ENCODE peak calls at places on chromosomes 12 and 14, in ten cellular contexts. A is fibroblast of pulmonary artery, X is coronary artery, Z is fibroblast of lung, D is choroid plexus epithelial cell, O is psoas muscle, M is stomach, V is neural progenitor cell, F is lower leg skin, I is HepG2. L is an unnamed sample.

GRCh38 chr12:75207338-75208083 is 2.1 kb downstream of the KCNC2 start:
- DNase-seq in A (no peak), X (no peak), Z (no peak), D (no peak), O (no peak), M (no peak), V (peak), F (no peak), I (no peak), L (no peak)

GRCh38 chr14:50410921-50411320 is 14.2 kb upstream of the CDKL1 start:
- DNase-seq in A (peak), X (no peak), Z (peak), D (peak), O (no peak), M (no peak), V (no peak), F (no peak), I (no peak), L (no peak)

GRCh38 chr12:106974525-106974924 is 12.4 kb downstream of the MTERF2 start:
- DNase-seq in A (no peak), X (no peak), Z (no peak), D (no peak), O (no peak), M (no peak), V (no peak), F (no peak), I (peak), L (no peak)

GRCh38 chr14:67411820-67412421 is at the start of gene PLEK2:
- DNase-seq in A (peak), X (no peak), Z (peak), D (peak), O (peak), M (peak), V (no peak), F (peak), I (no peak), L (no peak)

GRCh38 chr12:121579981-121580868 is 598 bp downstream of the KDM2B start:
- DNase-seq in A (peak), X (peak), Z (peak), D (peak), O (peak), M (peak), V (peak), F (peak), I (peak), L (no peak)

GRCh38 chr14:50173891-50174290 is 57.5 kb downstream of the SOS2 start:
- DNase-seq in A (no peak), X (no peak), Z (no peak), D (no peak), O (no peak), M (no peak), V (no peak), F (no peak), I (no peak), L (no peak)

GRCh38 chr14:95460647-95461478 is 55.6 kb downstream of the SYNE3 start:
- DNase-seq in A (peak), X (no peak), Z (peak), D (peak), O (no peak), M (no peak), V (peak), F (peak), I (no peak), L (no peak)

GRCh38 chr14:38336298-38336697 is 80.4 kb upstream of the CLEC14A start:
- DNase-seq in A (peak), X (no peak), Z (no peak), D (no peak), O (no peak), M (no peak), V (no peak), F (no peak), I (no peak), L (no peak)

GRCh38 chr12:44628180-44628579 is 247.9 kb downstream of the NELL2 start:
- DNase-seq in A (no peak), X (no peak), Z (no peak), D (no peak), O (no peak), M (no peak), V (no peak), F (no peak), I (no peak), L (no peak)

GRCh38 chr12:47758834-47759690 is at the start of gene RAPGEF3:
- DNase-seq in A (peak), X (peak), Z (peak), D (peak), O (peak), M (peak), V (peak), F (peak), I (peak), L (no peak)

GRCh38 chr14:58637040-58637390 is 747 bp upstream of the DACT1 start:
- DNase-seq in A (peak), X (peak), Z (peak), D (peak), O (no peak), M (peak), V (peak), F (peak), I (no peak), L (peak)

GRCh38 chr12:3352230-3352629 is 138.8 kb upstream of the PRMT8 start:
- DNase-seq in A (no peak), X (no peak), Z (no peak), D (no peak), O (no peak), M (no peak), V (no peak), F (no peak), I (no peak), L (no peak)

GRCh38 chr12:47612953-47613352 is 92.9 kb downstream of the RPAP3 start:
- DNase-seq in A (no peak), X (no peak), Z (no peak), D (no peak), O (no peak), M (no peak), V (no peak), F (no peak), I (no peak), L (no peak)

GRCh38 chr12:101414533-101415119 is 7.1 kb upstream of the ARL1 start:
- DNase-seq in A (peak), X (no peak), Z (peak), D (peak), O (no peak), M (no peak), V (peak), F (no peak), I (peak), L (peak)

GRCh38 chr14:31360919-31361662 is 59.3 kb downstream of the HEATR5A start:
- DNase-seq in A (peak), X (no peak), Z (peak), D (no peak), O (no peak), M (no peak), V (no peak), F (no peak), I (no peak), L (no peak)

GRCh38 chr12:68267892-68268396 is 14.5 kb upstream of the IL22 start:
- DNase-seq in A (peak), X (no peak), Z (peak), D (peak), O (no peak), M (no peak), V (no peak), F (no peak), I (no peak), L (peak)

GRCh38 chr12:120882055-120882555 is 22.1 kb downstream of the SPPL3 start:
- DNase-seq in A (no peak), X (no peak), Z (no peak), D (no peak), O (no peak), M (no peak), V (no peak), F (no peak), I (no peak), L (no peak)

GRCh38 chr12:106861984-106862894 is 87.8 kb downstream of the RIC8B start:
- DNase-seq in A (peak), X (no peak), Z (peak), D (peak), O (no peak), M (no peak), V (no peak), F (no peak), I (peak), L (peak)

GRCh38 chr12:38350342-38351181 is 34.0 kb downstream of the ALG10B start:
- DNase-seq in A (no peak), X (no peak), Z (no peak), D (no peak), O (no peak), M (no peak), V (no peak), F (no peak), I (no peak), L (no peak)

GRCh38 chr14:71629765-71630502 is 302.3 kb upstream of the RGS6 start:
- DNase-seq in A (peak), X (no peak), Z (no peak), D (peak), O (no peak), M (no peak), V (no peak), F (no peak), I (no peak), L (no peak)

GRCh38 chr14:92408186-92408585 is 85.2 kb downstream of the SLC24A4 start:
- DNase-seq in A (peak), X (no peak), Z (peak), D (peak), O (no peak), M (no peak), V (no peak), F (no peak), I (no peak), L (no peak)

GRCh38 chr14:20455355-20456300 is 602 bp downstream of the APEX1 start:
- DNase-seq in A (peak), X (no peak), Z (peak), D (peak), O (no peak), M (peak), V (peak), F (no peak), I (no peak), L (peak)

GRCh38 chr12:119182701-119183493 is 4.2 kb downstream of the HSPB8 start:
- DNase-seq in A (peak), X (no peak), Z (peak), D (peak), O (no peak), M (no peak), V (no peak), F (no peak), I (no peak), L (no peak)

GRCh38 chr12:104090685-104091084 is 26.4 kb downstream of the HCFC2 start:
- DNase-seq in A (no peak), X (no peak), Z (no peak), D (no peak), O (no peak), M (no peak), V (peak), F (no peak), I (no peak), L (no peak)

GRCh38 chr14:77562681-77563080 is 53.8 kb downstream of the SPTLC2 start:
- DNase-seq in A (peak), X (no peak), Z (peak), D (peak), O (no peak), M (no peak), V (no peak), F (no peak), I (no peak), L (peak)

GRCh38 chr12:7832059-7832696 is 40.5 kb downstream of the SLC2A14 start:
- DNase-seq in A (peak), X (no peak), Z (peak), D (peak), O (no peak), M (no peak), V (peak), F (no peak), I (peak), L (peak)

GRCh38 chr14:63432228-63432627 is 110.9 kb downstream of the PPP2R5E start:
- DNase-seq in A (no peak), X (no peak), Z (no peak), D (no peak), O (no peak), M (no peak), V (no peak), F (no peak), I (no peak), L (no peak)

GRCh38 chr12:32895688-32896437 is 714 bp downstream of the PKP2 start:
- DNase-seq in A (no peak), X (no peak), Z (no peak), D (no peak), O (no peak), M (peak), V (peak), F (no peak), I (peak), L (no peak)

GRCh38 chr12:112838731-112839130 is 47.2 kb downstream of the RPH3A start:
- DNase-seq in A (no peak), X (no peak), Z (no peak), D (no peak), O (no peak), M (no peak), V (no peak), F (peak), I (no peak), L (no peak)

GRCh38 chr12:41743835-41744234 is 400.8 kb downstream of the GXYLT1 start:
- DNase-seq in A (no peak), X (no peak), Z (no peak), D (no peak), O (no peak), M (no peak), V (no peak), F (no peak), I (peak), L (no peak)

GRCh38 chr12:93786669-93787397 is 109.7 kb downstream of the CRADD start:
- DNase-seq in A (no peak), X (no peak), Z (no peak), D (peak), O (no peak), M (no peak), V (no peak), F (no peak), I (no peak), L (no peak)

GRCh38 chr12:93785262-93786010 is 108.3 kb downstream of the CRADD start:
- DNase-seq in A (peak), X (peak), Z (peak), D (peak), O (peak), M (no peak), V (peak), F (no peak), I (peak), L (peak)

GRCh38 chr12:93782854-93783253 is 105.7 kb downstream of the CRADD start:
- DNase-seq in A (no peak), X (no peak), Z (peak), D (no peak), O (no peak), M (no peak), V (no peak), F (no peak), I (no peak), L (no peak)

GRCh38 chr12:93783827-93784226 is 106.7 kb downstream of the CRADD start:
- DNase-seq in A (no peak), X (no peak), Z (no peak), D (no peak), O (peak), M (no peak), V (no peak), F (no peak), I (no peak), L (no peak)

GRCh38 chr12:93784339-93785086 is 107.3 kb downstream of the CRADD start:
- DNase-seq in A (peak), X (no peak), Z (peak), D (peak), O (peak), M (no peak), V (peak), F (no peak), I (peak), L (peak)
- H3K4me3 ChIP-seq in A (no peak), X (peak), Z (no peak), D (no peak), O (peak), M (no peak), V (no peak), F (no peak), I (no peak), L (no peak)

GRCh38 chr12:123931686-123932321 is 40.8 kb downstream of the CCDC92 start:
- DNase-seq in A (no peak), X (no peak), Z (no peak), D (no peak), O (no peak), M (no peak), V (no peak), F (no peak), I (no peak), L (no peak)
- H3K4me3 ChIP-seq in A (no peak), X (no peak), Z (no peak), D (no peak), O (no peak), M (no peak), V (no peak), F (no peak), I (no peak), L (no peak)

GRCh38 chr12:466762-467161 is 7.0 kb downstream of the B4GALNT3 start:
- DNase-seq in A (no peak), X (no peak), Z (no peak), D (no peak), O (no peak), M (no peak), V (no peak), F (no peak), I (no peak), L (no peak)
- H3K4me3 ChIP-seq in A (no peak), X (no peak), Z (no peak), D (no peak), O (no peak), M (no peak), V (no peak), F (no peak), I (no peak), L (no peak)

GRCh38 chr12:93795352-93795751 is 118.2 kb downstream of the CRADD start:
- DNase-seq in A (no peak), X (no peak), Z (no peak), D (no peak), O (no peak), M (no peak), V (no peak), F (no peak), I (no peak), L (no peak)
- H3K4me3 ChIP-seq in A (no peak), X (no peak), Z (no peak), D (no peak), O (no peak), M (no peak), V (no peak), F (no peak), I (no peak), L (no peak)

DNA sequence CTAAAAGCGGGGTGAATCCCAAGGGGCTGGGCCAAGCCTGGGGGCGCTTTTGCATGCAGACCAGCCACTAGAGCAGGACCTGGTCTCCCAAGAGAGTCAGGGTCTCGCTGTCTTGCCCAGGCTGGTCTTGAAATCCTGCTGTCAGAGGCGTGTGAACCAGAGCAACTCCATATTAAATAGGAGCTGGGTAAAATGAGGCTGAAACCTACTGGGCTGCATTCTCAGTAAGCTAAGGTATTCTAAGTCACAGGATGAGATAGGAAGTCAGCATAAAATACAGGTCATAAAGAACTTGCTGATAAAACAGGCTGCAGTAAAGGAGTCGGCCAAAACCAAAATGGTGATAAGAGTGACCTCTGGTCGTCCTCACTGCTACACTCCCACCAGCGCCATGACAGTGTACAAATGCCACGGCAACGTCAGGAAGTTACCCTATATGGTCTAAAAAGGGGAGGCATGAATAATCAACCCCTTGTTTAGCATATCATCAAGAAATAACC is 13.5 kb upstream of the DPF3 start:
- DNase-seq in A (no peak), X (peak), Z (no peak), D (peak), O (no peak), M (peak), V (no peak), F (no peak), I (no peak), L (no peak)
- H3K4me3 ChIP-seq in A (no peak), X (no peak), Z (no peak), D (no peak), O (no peak), M (no peak), V (no peak), F (no peak), I (no peak), L (no peak)

GRCh38 chr12:124684496-124684895 is 117.1 kb upstream of the NCOR2 start:
- DNase-seq in A (no peak), X (no peak), Z (no peak), D (no peak), O (no peak), M (no peak), V (no peak), F (no peak), I (no peak), L (no peak)
- H3K4me3 ChIP-seq in A (peak), X (peak), Z (no peak), D (no peak), O (no peak), M (no peak), V (no peak), F (no peak), I (no peak), L (peak)

GRCh38 chr12:130214686-130215370 is 52.6 kb downstream of the FZD10 start:
- DNase-seq in A (no peak), X (no peak), Z (no peak), D (no peak), O (no peak), M (no peak), V (no peak), F (no peak), I (no peak), L (no peak)

GRCh38 chr12:130213249-130213648 is 51.0 kb downstream of the FZD10 start:
- DNase-seq in A (no peak), X (no peak), Z (no peak), D (no peak), O (no peak), M (no peak), V (no peak), F (no peak), I (no peak), L (no peak)

DNA sequence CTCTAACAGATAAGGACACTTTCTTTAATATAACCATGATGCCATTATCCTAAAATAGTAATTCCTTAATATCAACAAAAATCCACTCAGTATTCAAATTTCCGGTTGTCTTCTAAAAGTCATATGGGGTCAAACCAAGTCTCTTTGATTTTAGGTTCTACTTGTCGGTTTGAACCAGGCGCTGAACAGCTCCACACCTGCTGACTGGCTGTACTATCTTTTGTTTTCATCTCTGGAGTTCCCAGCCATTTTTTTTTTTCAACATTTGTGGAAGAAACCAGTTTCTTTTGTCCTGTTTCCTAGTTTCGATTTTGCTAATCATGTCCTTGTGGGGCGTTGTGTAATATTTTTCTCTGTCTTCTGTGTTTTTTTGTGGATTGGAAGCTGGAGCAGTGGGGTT is 50.1 kb downstream of the FZD10 start:
- DNase-seq in A (no peak), X (no peak), Z (no peak), D (no peak), O (no peak), M (no peak), V (no peak), F (no peak), I (no peak), L (no peak)
- H3K4me3 ChIP-seq in A (no peak), X (no peak), Z (no peak), D (no peak), O (no peak), M (no peak), V (no peak), F (no peak), I (no peak), L (no peak)

GRCh38 chr14:35934499-35934898 is 108.4 kb downstream of the BRMS1L start:
- DNase-seq in A (no peak), X (no peak), Z (no peak), D (no peak), O (no peak), M (no peak), V (no peak), F (no peak), I (no peak), L (no peak)

GRCh38 chr14:35944847-35945246 is 118.7 kb downstream of the BRMS1L start:
- DNase-seq in A (no peak), X (no peak), Z (no peak), D (no peak), O (no peak), M (no peak), V (peak), F (no peak), I (peak), L (no peak)

DNA sequence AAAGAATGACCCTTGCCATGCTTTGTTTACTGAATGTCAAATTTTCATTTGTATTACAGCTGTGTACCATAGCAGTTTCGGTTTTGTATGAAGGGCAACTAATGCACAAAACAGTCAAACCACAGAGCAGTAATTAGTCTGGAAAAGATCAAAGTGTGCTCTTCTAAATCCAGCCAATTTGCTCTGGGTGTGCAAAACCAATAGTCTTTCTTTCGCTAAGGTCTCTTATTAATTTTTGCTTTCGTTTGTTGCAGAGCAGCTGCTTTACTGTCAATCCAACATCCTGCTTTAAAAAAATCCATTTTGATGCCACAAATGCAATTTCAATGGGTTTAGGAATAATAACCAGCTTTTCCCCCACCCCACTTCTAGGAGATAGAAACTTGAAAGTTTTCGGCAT is 114.2 kb downstream of the BRMS1L start:
- DNase-seq in A (no peak), X (no peak), Z (peak), D (no peak), O (no peak), M (no peak), V (no peak), F (no peak), I (no peak), L (no peak)
- H3K4me3 ChIP-seq in A (no peak), X (no peak), Z (no peak), D (no peak), O (no peak), M (no peak), V (no peak), F (no peak), I (no peak), L (peak)

L was measured in skeletal muscle cell.